ENCODE peak calls at places on chromosomes 5 and 9, in six cellular contexts. V, K, B, L, M and H are unnamed samples.

GRCh38 chr9:85528607-85529006 is 213.1 kb downstream of the AGTPBP1 start:
- DNase-seq in V (no peak), K (no peak), B (no peak), L (no peak), M (no peak), H (no peak)

GRCh38 chr5:66747602-66748001 is 151.4 kb downstream of the MAST4 start:
- DNase-seq in V (no peak), K (no peak), B (no peak), L (no peak), M (no peak), H (no peak)

GRCh38 chr9:6658628-6659353 is 13.3 kb upstream of the GLDC start:
- DNase-seq in V (no peak), K (no peak), B (no peak), L (no peak), M (no peak), H (no peak)

GRCh38 chr9:98607787-98608186 is 100.9 kb downstream of the GABBR2 start:
- DNase-seq in V (no peak), K (no peak), B (peak; percentile 73), L (no peak), M (no peak), H (peak; percentile 94)

GRCh38 chr5:157388148-157388547 is 71.9 kb upstream of the NIPAL4 start:
- DNase-seq in V (no peak), K (no peak), B (peak; percentile 23), L (no peak), M (no peak), H (no peak)

GRCh38 chr9:109313351-109313750 is 7.5 kb downstream of the EPB41L4B start:
- DNase-seq in V (no peak), K (no peak), B (no peak), L (no peak), M (no peak), H (no peak)

GRCh38 chr9:121708768-121709488 is 57.5 kb downstream of the DAB2IP start:
- DNase-seq in V (peak; percentile 30), K (peak; percentile 68), B (no peak), L (no peak), M (no peak), H (no peak)

GRCh38 chr5:75338408-75338807 is 1.4 kb downstream of the HMGCR start:
- DNase-seq in V (no peak), K (no peak), B (no peak), L (no peak), M (no peak), H (no peak)

GRCh38 chr9:33905137-33905536 is 88.2 kb downstream of the UBE2R2 start:
- DNase-seq in V (no peak), K (no peak), B (no peak), L (no peak), M (no peak), H (no peak)

GRCh38 chr9:113997610-113998009 is 80.5 kb downstream of the AMBP start:
- DNase-seq in V (no peak), K (no peak), B (no peak), L (no peak), M (no peak), H (no peak)

GRCh38 chr9:119322137-119322695 is 47.0 kb downstream of the BRINP1 start:
- DNase-seq in V (peak; percentile 45), K (no peak), B (peak; percentile 0), L (no peak), M (no peak), H (no peak)

DNA sequence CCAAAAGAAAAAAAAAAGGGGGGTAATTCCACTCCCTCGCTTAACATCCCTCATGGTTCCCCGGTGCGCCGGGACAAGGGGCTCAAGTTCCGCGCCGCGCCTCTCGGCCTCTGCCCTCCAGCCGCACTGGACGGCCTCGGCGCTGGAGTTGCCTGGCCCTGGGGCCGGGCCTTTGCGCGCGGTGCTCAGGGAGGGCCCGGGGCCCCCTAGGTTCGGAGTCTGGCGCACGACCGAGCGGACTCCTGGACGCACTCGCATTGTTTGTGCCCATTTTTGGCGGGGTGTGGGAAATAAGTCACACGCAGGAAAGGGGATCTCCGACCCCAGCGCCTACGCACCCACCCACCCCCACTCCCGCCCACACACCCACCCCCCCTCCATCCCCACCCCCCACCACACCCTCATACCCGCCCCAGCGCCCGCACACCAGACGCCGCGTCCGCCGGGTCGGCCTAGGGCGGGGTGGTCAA is 381 bp downstream of the MED22 start:
- DNase-seq in V (peak; percentile 46), K (peak; percentile 61), B (peak; percentile 20), L (no peak), M (no peak), H (peak; percentile 39)
- H3K4me3 ChIP-seq in V (peak overlapping the region; percentile 100), K (peak overlapping the region; percentile 92), B (peak overlapping the region; percentile 83), L (peak overlapping the region; percentile 97), M (peak overlapping the region; percentile 74), H (peak overlapping the region; percentile 100)

DNA sequence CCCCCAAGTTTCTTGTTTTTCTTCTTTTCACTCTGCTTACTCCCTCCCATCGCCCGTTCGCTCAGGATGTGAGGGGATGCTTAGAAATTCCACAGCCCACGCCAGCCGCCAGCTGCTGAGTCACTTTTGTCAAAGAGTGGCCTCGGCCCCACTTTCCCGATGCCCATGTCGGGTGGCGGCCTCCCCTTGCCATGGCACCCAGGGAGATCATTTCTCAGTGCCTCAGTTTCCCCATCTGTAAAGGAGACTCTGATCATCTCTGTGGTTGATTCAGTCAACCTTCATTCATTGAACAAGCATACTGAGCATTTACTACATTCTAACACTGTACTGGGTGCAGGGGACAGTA is 362 bp upstream of the PDGFRB start:
- DNase-seq in V (no peak), K (no peak), B (no peak), L (no peak), M (no peak), H (no peak)
- H3K4me3 ChIP-seq in V (peak overlapping the region; percentile 59), K (peak overlapping the region; percentile 69), B (peak overlapping the region; percentile 76), L (peak overlapping the region; percentile 63), M (peak overlapping the region; percentile 42), H (peak overlapping the region; percentile 94)

GRCh38 chr9:127537792-127538191 is 74.3 kb upstream of the STXBP1 start:
- DNase-seq in V (no peak), K (no peak), B (no peak), L (no peak), M (no peak), H (no peak)

GRCh38 chr9:127540664-127541041 is 71.4 kb upstream of the STXBP1 start:
- DNase-seq in V (no peak), K (no peak), B (no peak), L (no peak), M (no peak), H (no peak)

GRCh38 chr9:127539982-127540663 is 72.0 kb upstream of the STXBP1 start:
- DNase-seq in V (no peak), K (no peak), B (no peak), L (no peak), M (no peak), H (no peak)

GRCh38 chr9:127539259-127539981 is 72.7 kb upstream of the STXBP1 start:
- DNase-seq in V (no peak), K (no peak), B (no peak), L (no peak), M (no peak), H (no peak)

GRCh38 chr9:127538849-127539258 is 73.2 kb upstream of the STXBP1 start:
- DNase-seq in V (no peak), K (no peak), B (no peak), L (no peak), M (no peak), H (peak; percentile 44)
- H3K4me3 ChIP-seq in V (no peak overlapping the region), K (no peak overlapping the region), B (no peak overlapping the region), L (no peak overlapping the region), M (no peak overlapping the region), H (no peak overlapping the region)

GRCh38 chr5:121969660-121970295 is 8.0 kb downstream of the SRFBP1 start:
- DNase-seq in V (no peak), K (no peak), B (peak; percentile 31), L (no peak), M (no peak), H (peak; percentile 49)
- H3K4me3 ChIP-seq in V (no peak overlapping the region), K (no peak overlapping the region), B (no peak overlapping the region), L (peak overlapping the region; percentile 35), M (peak overlapping the region; percentile 7), H (peak overlapping the region; percentile 35)

GRCh38 chr5:54259090-54259489 is 51.3 kb downstream of the ARL15 start:
- DNase-seq in V (no peak), K (no peak), B (peak; percentile 21), L (no peak), M (no peak), H (no peak)
- H3K4me3 ChIP-seq in V (no peak overlapping the region), K (no peak overlapping the region), B (no peak overlapping the region), L (no peak overlapping the region), M (no peak overlapping the region), H (no peak overlapping the region)